ENCODE peak calls at places on chromosomes 12 and 14, in seven cellular contexts. E, S, T, R, V, F and U are unnamed samples.

GRCh38 chr14:89394920-89395319 is 22.1 kb downstream of the FOXN3 start:
- DNase-seq in E (no peak), S (no peak), T (no peak), R (no peak), V (no peak), F (no peak), U (no peak)

GRCh38 chr14:93036652-93037341 is 78.9 kb downstream of the ITPK1 start:
- DNase-seq in E (no peak), S (no peak), T (no peak), R (no peak), V (peak), F (no peak), U (peak)

GRCh38 chr14:100015251-100015655 is 50.0 kb upstream of the EVL start:
- DNase-seq in E (no peak), S (no peak), T (no peak), R (no peak), V (peak), F (no peak), U (no peak)

GRCh38 chr12:64889434-64890216 is 65.2 kb downstream of the TBC1D30 start:
- DNase-seq in E (no peak), S (no peak), T (no peak), R (peak), V (no peak), F (no peak), U (no peak)

GRCh38 chr14:39483682-39484081 is 51.4 kb upstream of the FBXO33 start:
- DNase-seq in E (no peak), S (no peak), T (no peak), R (no peak), V (no peak), F (no peak), U (no peak)

GRCh38 chr12:39145175-39145999 is 240.0 kb upstream of the CPNE8 start:
- DNase-seq in E (peak), S (peak), T (no peak), R (peak), V (no peak), F (peak), U (peak)

GRCh38 chr14:80805136-80805535 is 136.4 kb downstream of the CEP128 start:
- DNase-seq in E (no peak), S (no peak), T (no peak), R (peak), V (peak), F (no peak), U (no peak)

GRCh38 chr12:70443274-70443673 is 77.2 kb downstream of the KCNMB4 start:
- DNase-seq in E (no peak), S (no peak), T (no peak), R (peak), V (no peak), F (no peak), U (no peak)

GRCh38 chr12:461425-461824 is 1.7 kb downstream of the B4GALNT3 start:
- DNase-seq in E (no peak), S (no peak), T (no peak), R (no peak), V (no peak), F (no peak), U (no peak)

GRCh38 chr12:59088673-59089072 is 168.4 kb upstream of the LRIG3 start:
- DNase-seq in E (no peak), S (no peak), T (no peak), R (no peak), V (peak), F (peak), U (no peak)

GRCh38 chr12:105040476-105040875 is 43.8 kb downstream of the ALDH1L2 start:
- DNase-seq in E (no peak), S (no peak), T (no peak), R (no peak), V (no peak), F (no peak), U (no peak)

GRCh38 chr12:981176-981828 is 9.7 kb upstream of the ERC1 start:
- DNase-seq in E (no peak), S (no peak), T (no peak), R (peak), V (no peak), F (no peak), U (no peak)

GRCh38 chr12:77010637-77011548 is 54.5 kb downstream of the E2F7 start:
- DNase-seq in E (peak), S (peak), T (peak), R (peak), V (peak), F (peak), U (peak)

GRCh38 chr14:80965041-80965440 is 9.6 kb downstream of the TSHR start:
- DNase-seq in E (no peak), S (no peak), T (no peak), R (no peak), V (no peak), F (no peak), U (no peak)

GRCh38 chr12:103855896-103856657 is 15.0 kb upstream of the NT5DC3 start:
- DNase-seq in E (no peak), S (no peak), T (no peak), R (no peak), V (no peak), F (no peak), U (no peak)

GRCh38 chr12:117114784-117115183 is 15.6 kb upstream of the TESC start:
- DNase-seq in E (no peak), S (no peak), T (no peak), R (no peak), V (no peak), F (no peak), U (no peak)

GRCh38 chr12:12008931-12009611 is 61.7 kb upstream of the BCL2L14 start:
- DNase-seq in E (no peak), S (no peak), T (no peak), R (peak), V (peak), F (no peak), U (no peak)

GRCh38 chr14:105162374-105162979 is 6.1 kb downstream of the JAG2 start:
- DNase-seq in E (no peak), S (no peak), T (no peak), R (peak), V (no peak), F (no peak), U (peak)

GRCh38 chr12:130787445-130788410 is 51.3 kb downstream of the STX2 start:
- DNase-seq in E (peak), S (no peak), T (no peak), R (no peak), V (peak), F (no peak), U (no peak)

GRCh38 chr14:30499358-30499757 is 59.6 kb upstream of the G2E3 start:
- DNase-seq in E (no peak), S (no peak), T (no peak), R (no peak), V (no peak), F (no peak), U (no peak)

GRCh38 chr14:44352212-44352611 is 154.9 kb downstream of the FSCB start:
- DNase-seq in E (no peak), S (no peak), T (no peak), R (no peak), V (no peak), F (no peak), U (no peak)

GRCh38 chr14:94044476-94045091 is 18.4 kb downstream of the OTUB2 start:
- DNase-seq in E (no peak), S (no peak), T (no peak), R (no peak), V (no peak), F (no peak), U (no peak)

GRCh38 chr14:94042433-94043091 is 16.4 kb downstream of the OTUB2 start:
- DNase-seq in E (no peak), S (no peak), T (no peak), R (no peak), V (no peak), F (no peak), U (no peak)

GRCh38 chr14:94041551-94042346 is 15.6 kb downstream of the OTUB2 start:
- DNase-seq in E (peak), S (no peak), T (no peak), R (no peak), V (peak), F (no peak), U (no peak)

GRCh38 chr14:94043756-94044475 is 17.8 kb downstream of the OTUB2 start:
- DNase-seq in E (no peak), S (no peak), T (no peak), R (no peak), V (no peak), F (no peak), U (no peak)

DNA sequence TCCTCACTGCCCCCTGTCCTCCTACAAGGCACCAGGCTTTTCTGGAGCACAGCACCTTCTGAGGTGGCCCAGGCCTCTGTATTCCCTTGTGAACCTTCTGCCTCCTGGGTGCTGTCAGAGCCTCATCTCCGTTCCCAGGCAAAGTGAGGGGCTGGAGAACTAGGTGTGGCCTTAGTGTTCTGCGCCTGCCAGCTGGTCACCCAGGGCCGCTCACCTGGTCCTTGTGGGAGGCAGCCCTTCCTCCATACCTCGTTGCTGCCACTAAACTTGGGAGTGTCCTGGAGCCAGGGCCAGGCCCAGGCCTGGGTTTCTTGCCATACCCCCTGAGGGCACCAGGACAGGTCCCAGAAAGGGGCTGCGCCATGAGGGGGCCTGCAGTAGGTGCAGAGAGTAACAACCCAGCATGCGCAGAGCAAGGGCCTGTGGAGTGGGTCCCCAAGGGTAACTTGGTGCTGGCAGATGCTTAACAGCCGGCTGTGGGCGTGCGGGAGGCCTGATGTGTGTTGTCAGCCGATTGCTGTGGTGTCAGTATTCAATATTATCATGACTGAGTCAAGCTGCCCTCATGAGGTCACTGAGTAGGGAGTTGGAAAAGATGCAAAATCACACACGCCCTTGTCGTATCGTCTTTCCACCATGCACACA is 17.1 kb downstream of the OTUB2 start:
- DNase-seq in E (no peak), S (no peak), T (no peak), R (no peak), V (peak), F (no peak), U (no peak)
- H3K4me3 ChIP-seq in E (no peak), S (no peak), T (no peak), R (no peak), V (no peak), F (no peak), U (no peak)

GRCh38 chr14:49931523-49931922 is 38.6 kb downstream of the ARF6 start:
- DNase-seq in E (no peak), S (no peak), T (no peak), R (no peak), V (no peak), F (no peak), U (no peak)

GRCh38 chr14:49933704-49934103 is 40.8 kb downstream of the ARF6 start:
- DNase-seq in E (no peak), S (no peak), T (no peak), R (no peak), V (no peak), F (no peak), U (no peak)

GRCh38 chr14:49935526-49935925 is 42.6 kb downstream of the ARF6 start:
- DNase-seq in E (no peak), S (no peak), T (no peak), R (no peak), V (no peak), F (no peak), U (no peak)

GRCh38 chr14:49933128-49933527 is 40.2 kb downstream of the ARF6 start:
- DNase-seq in E (no peak), S (no peak), T (no peak), R (no peak), V (no peak), F (no peak), U (no peak)

DNA sequence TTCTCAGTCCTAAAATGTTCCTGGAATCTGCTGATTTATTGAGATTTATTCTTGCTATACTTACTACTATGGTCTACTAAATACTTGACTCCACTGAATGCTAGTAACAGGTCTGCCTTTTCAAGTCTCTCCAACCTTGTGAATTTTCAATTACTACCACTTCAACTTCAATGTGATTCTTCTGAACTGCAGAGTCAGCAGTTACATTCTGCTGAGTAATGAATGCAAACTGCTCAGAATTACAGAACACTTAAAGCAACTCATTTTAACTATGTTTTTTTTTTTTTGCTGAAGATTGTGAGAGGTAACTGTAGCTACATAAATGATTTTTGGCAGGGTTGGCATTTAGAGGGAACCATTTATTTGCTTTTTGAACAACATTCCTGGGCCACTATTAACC is 41.8 kb downstream of the ARF6 start:
- DNase-seq in E (no peak), S (no peak), T (no peak), R (no peak), V (peak), F (no peak), U (no peak)
- H3K27ac ChIP-seq in E (no peak), S (no peak), T (no peak), R (no peak), V (no peak), F (no peak), U (no peak)

DNA sequence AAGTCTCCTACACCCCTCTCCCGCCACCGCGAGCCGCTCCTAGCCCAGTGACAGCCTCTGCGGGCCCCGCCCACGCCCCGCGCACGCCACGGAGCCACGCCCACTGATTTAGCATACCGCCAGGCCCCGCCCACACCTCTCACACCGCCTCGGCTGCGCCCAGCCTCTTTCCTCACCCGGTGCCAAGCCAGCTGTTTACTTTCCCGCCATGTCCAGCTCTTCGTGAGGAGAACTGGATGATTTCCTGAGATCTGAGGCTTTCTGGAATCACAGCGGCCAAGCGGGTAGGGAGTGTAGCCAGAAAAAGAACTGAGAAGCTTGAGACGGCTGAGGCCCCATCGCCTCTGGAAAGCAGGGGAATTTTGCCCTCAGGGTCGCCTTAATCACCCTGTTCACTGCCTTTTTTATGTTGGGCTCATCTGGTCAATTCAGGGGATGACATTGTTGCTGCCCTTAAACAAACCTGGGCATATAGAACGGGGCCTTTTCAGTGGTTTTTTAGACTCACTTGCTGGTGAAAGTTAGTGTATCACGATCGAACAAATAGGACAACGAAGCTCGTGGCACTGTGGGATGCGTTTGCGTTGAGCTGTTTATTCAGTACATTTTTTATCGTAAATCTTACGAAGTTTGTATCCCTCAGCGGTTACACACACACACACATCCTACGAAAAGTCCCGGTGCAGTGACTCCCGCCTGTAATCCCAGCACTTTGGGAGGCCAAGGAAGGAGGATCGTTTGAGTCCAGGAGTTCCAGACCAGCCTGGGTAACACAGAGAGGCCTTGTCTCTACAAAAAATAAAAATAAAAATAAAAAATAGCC is at the start of gene RNF212B:
- DNase-seq in E (peak), S (peak), T (peak), R (peak), V (peak), F (peak), U (peak)
- H3K4me3 ChIP-seq in E (peak), S (no peak), T (peak), R (peak), V (peak), F (no peak), U (peak)

GRCh38 chr12:102501773-102502172 is 21.4 kb upstream of the IGF1 start:
- DNase-seq in E (no peak), S (no peak), T (no peak), R (no peak), V (no peak), F (peak), U (no peak)

GRCh38 chr12:102504280-102504679 is 23.9 kb upstream of the IGF1 start:
- DNase-seq in E (no peak), S (no peak), T (no peak), R (no peak), V (no peak), F (no peak), U (no peak)

GRCh38 chr12:102503056-102503681 is 22.8 kb upstream of the IGF1 start:
- DNase-seq in E (no peak), S (no peak), T (no peak), R (no peak), V (no peak), F (no peak), U (no peak)

GRCh38 chr12:102503871-102504270 is 23.5 kb upstream of the IGF1 start:
- DNase-seq in E (no peak), S (no peak), T (no peak), R (no peak), V (no peak), F (no peak), U (no peak)

GRCh38 chr12:102504871-102505270 is 24.5 kb upstream of the IGF1 start:
- DNase-seq in E (no peak), S (no peak), T (no peak), R (no peak), V (no peak), F (no peak), U (no peak)
- H3K27ac ChIP-seq in E (no peak), S (no peak), T (no peak), R (no peak), V (no peak), F (no peak), U (no peak)

GRCh38 chr12:30796891-30797371 is 42.2 kb upstream of the CAPRIN2 start:
- DNase-seq in E (no peak), S (no peak), T (no peak), R (peak), V (peak), F (no peak), U (peak)
- H3K4me3 ChIP-seq in E (peak), S (peak), T (peak), R (peak), V (peak), F (peak), U (peak)

GRCh38 chr14:75578786-75579781 is 664 bp downstream of the FLVCR2 start:
- DNase-seq in E (no peak), S (peak), T (peak), R (no peak), V (peak), F (peak), U (no peak)
- H3K27ac ChIP-seq in E (peak), S (peak), T (peak), R (no peak), V (peak), F (peak), U (peak)